ENCODE peak calls at places on chromosomes 13 and 19, in seven cellular contexts. F is lower leg skin, Y is lower lobe of right lung, R is endothelial cell, W is progenitor cell of endocrine pancreas, T is cardiac muscle cell, M is thoracic aorta. C is an unnamed sample.

GRCh38 chr19:2254052-2254872 is 2.0 kb downstream of the JSRP1 start:
- DNase-seq in F (no peak), Y (no peak), R (peak), W (peak), T (peak), M (no peak), C (no peak)

GRCh38 chr19:46902402-46902766 is 41.6 kb downstream of the ARHGAP35 start:
- DNase-seq in F (peak), Y (no peak), R (no peak), W (no peak), T (no peak), M (no peak), C (peak)

GRCh38 chr13:52158629-52159158 is 703 bp downstream of the NEK3 start:
- DNase-seq in F (peak), Y (peak), R (no peak), W (no peak), T (peak), M (no peak), C (peak)

GRCh38 chr13:99431927-99432636 is 69.2 kb upstream of the TM9SF2 start:
- DNase-seq in F (no peak), Y (no peak), R (no peak), W (no peak), T (no peak), M (no peak), C (no peak)

GRCh38 chr19:40104754-40105153 is 14.0 kb upstream of the ZNF780A start:
- DNase-seq in F (no peak), Y (no peak), R (no peak), W (no peak), T (no peak), M (no peak), C (no peak)

GRCh38 chr13:45584816-45585215 is 30.7 kb downstream of the ERICH6B start:
- DNase-seq in F (no peak), Y (no peak), R (peak), W (no peak), T (no peak), M (no peak), C (no peak)

GRCh38 chr13:42991892-42992584 is at the start of gene EPSTI1:
- DNase-seq in F (peak), Y (peak), R (peak), W (peak), T (peak), M (peak), C (peak)

GRCh38 chr13:44292545-44292944 is 81.1 kb upstream of the SERP2 start:
- DNase-seq in F (no peak), Y (no peak), R (no peak), W (no peak), T (no peak), M (no peak), C (no peak)

GRCh38 chr19:48135411-48135810 is 24.8 kb upstream of the PLA2G4C start:
- DNase-seq in F (no peak), Y (no peak), R (no peak), W (no peak), T (no peak), M (no peak), C (peak)

GRCh38 chr19:18320865-18321728 is 1.8 kb downstream of the LSM4 start:
- DNase-seq in F (no peak), Y (peak), R (peak), W (no peak), T (no peak), M (no peak), C (no peak)

GRCh38 chr19:18674616-18675015 is 8.9 kb upstream of the CRTC1 start:
- DNase-seq in F (no peak), Y (no peak), R (no peak), W (no peak), T (no peak), M (no peak), C (no peak)

GRCh38 chr13:77460195-77460594 is 75.3 kb upstream of the SCEL start:
- DNase-seq in F (peak), Y (peak), R (no peak), W (no peak), T (peak), M (no peak), C (no peak)

GRCh38 chr13:39282400-39282972 is 244.2 kb downstream of the NHLRC3 start:
- DNase-seq in F (no peak), Y (no peak), R (no peak), W (no peak), T (no peak), M (no peak), C (no peak)

GRCh38 chr13:47337781-47338507 is 441.1 kb upstream of the HTR2A start:
- DNase-seq in F (no peak), Y (no peak), R (no peak), W (no peak), T (peak), M (no peak), C (no peak)

GRCh38 chr13:76019421-76020044 is 383.4 kb downstream of the LMO7 start:
- DNase-seq in F (no peak), Y (peak), R (peak), W (peak), T (no peak), M (no peak), C (no peak)

GRCh38 chr19:16938211-16938610 is 49.4 kb downstream of the F2RL3 start:
- DNase-seq in F (no peak), Y (no peak), R (no peak), W (no peak), T (no peak), M (no peak), C (no peak)

GRCh38 chr19:36136975-36137686 is 2.7 kb upstream of the CAPNS1 start:
- DNase-seq in F (peak), Y (peak), R (no peak), W (no peak), T (peak), M (peak), C (peak)

GRCh38 chr13:31208554-31209122 is 8.9 kb downstream of the B3GLCT start:
- DNase-seq in F (no peak), Y (no peak), R (no peak), W (no peak), T (no peak), M (no peak), C (no peak)

GRCh38 chr13:60690607-60691006 is 293.6 kb downstream of the TDRD3 start:
- DNase-seq in F (no peak), Y (no peak), R (no peak), W (no peak), T (no peak), M (no peak), C (no peak)

GRCh38 chr13:71327266-71327665 is 539.7 kb downstream of the DACH1 start:
- DNase-seq in F (no peak), Y (no peak), R (no peak), W (no peak), T (no peak), M (no peak), C (no peak)

GRCh38 chr19:2443116-2443784 is 13.5 kb downstream of the LMNB2 start:
- DNase-seq in F (no peak), Y (no peak), R (no peak), W (no peak), T (no peak), M (no peak), C (no peak)

GRCh38 chr19:49997709-49998108 is 27.5 kb downstream of the VRK3 start:
- DNase-seq in F (no peak), Y (no peak), R (peak), W (no peak), T (peak), M (no peak), C (peak)

GRCh38 chr19:11558881-11559828 is at the start of gene ELOF1:
- DNase-seq in F (peak), Y (peak), R (peak), W (peak), T (peak), M (peak), C (peak)

GRCh38 chr13:29465741-29466293 is 129.7 kb downstream of the SLC7A1 start:
- DNase-seq in F (no peak), Y (no peak), R (no peak), W (no peak), T (peak), M (no peak), C (peak)

GRCh38 chr13:100887729-100888151 is 213.1 kb upstream of the TMTC4 start:
- DNase-seq in F (no peak), Y (no peak), R (no peak), W (no peak), T (peak), M (no peak), C (no peak)

GRCh38 chr13:102650444-102650843 is 44.4 kb downstream of the METTL21C start:
- DNase-seq in F (no peak), Y (no peak), R (no peak), W (no peak), T (no peak), M (no peak), C (no peak)

GRCh38 chr13:81888855-81889254 is 1547.9 kb upstream of the SPRY2 start:
- DNase-seq in F (no peak), Y (no peak), R (no peak), W (no peak), T (no peak), M (no peak), C (no peak)

GRCh38 chr19:48726573-48726972 is 7.0 kb upstream of the MAMSTR start:
- DNase-seq in F (no peak), Y (no peak), R (no peak), W (no peak), T (no peak), M (no peak), C (no peak)

GRCh38 chr19:11446652-11447301 is 11.3 kb downstream of the PRKCSH start:
- DNase-seq in F (no peak), Y (no peak), R (peak), W (peak), T (peak), M (no peak), C (peak)

GRCh38 chr13:106499905-106500304 is 35.6 kb downstream of the EFNB2 start:
- DNase-seq in F (no peak), Y (no peak), R (no peak), W (no peak), T (peak), M (no peak), C (no peak)

GRCh38 chr13:78826936-78827335 is 168.0 kb upstream of the OBI1 start:
- DNase-seq in F (no peak), Y (no peak), R (no peak), W (no peak), T (no peak), M (no peak), C (no peak)
- TF ChIP-seq CTCF in F (no peak), Y (no peak), R (no peak), W (no peak), T (no peak), M (no peak), C (no peak)

GRCh38 chr19:56253737-56254136 is 18.8 kb upstream of the EDDM13 start:
- DNase-seq in F (no peak), Y (no peak), R (no peak), W (no peak), T (peak), M (no peak), C (peak)
- TF ChIP-seq CTCF in F (no peak), Y (peak), R (no peak), W (no peak), T (peak), M (no peak), C (peak)

GRCh38 chr19:38290631-38291147 is 13.4 kb upstream of the C19orf33 start:
- DNase-seq in F (peak), Y (peak), R (no peak), W (no peak), T (peak), M (no peak), C (peak)

GRCh38 chr19:38289955-38290354 is 14.1 kb upstream of the C19orf33 start:
- DNase-seq in F (no peak), Y (no peak), R (no peak), W (no peak), T (no peak), M (no peak), C (no peak)

GRCh38 chr19:38294090-38294489 is 10.0 kb upstream of the C19orf33 start:
- DNase-seq in F (no peak), Y (no peak), R (no peak), W (no peak), T (no peak), M (no peak), C (no peak)

GRCh38 chr19:38293281-38293680 is 10.8 kb upstream of the C19orf33 start:
- DNase-seq in F (no peak), Y (no peak), R (no peak), W (no peak), T (no peak), M (no peak), C (no peak)

GRCh38 chr19:38291855-38292254 is 12.2 kb upstream of the C19orf33 start:
- DNase-seq in F (no peak), Y (no peak), R (no peak), W (no peak), T (no peak), M (no peak), C (no peak)
- TF ChIP-seq CTCF in F (no peak), Y (no peak), R (no peak), W (no peak), T (no peak), M (no peak), C (no peak)

DNA sequence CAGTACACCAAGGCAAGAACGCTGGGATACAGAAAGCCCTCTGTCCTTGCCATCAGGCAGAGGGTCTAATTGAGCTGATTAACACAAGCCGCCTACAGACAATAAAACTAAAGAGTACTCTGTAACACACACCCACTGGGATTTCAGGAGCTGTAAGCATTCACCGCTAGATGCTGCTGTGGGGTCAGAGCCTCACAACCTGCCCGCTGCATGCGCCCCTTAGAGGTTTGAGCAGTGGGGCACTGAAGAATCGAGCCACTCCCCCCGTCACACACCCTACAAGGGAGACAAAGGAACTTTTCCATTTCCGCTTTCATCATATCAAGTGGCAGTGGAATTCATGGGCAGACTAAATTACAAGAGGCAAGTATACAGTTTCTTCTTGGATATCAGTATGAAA is 1080.6 kb downstream of the PCDH17 start:
- DNase-seq in F (no peak), Y (no peak), R (no peak), W (no peak), T (no peak), M (no peak), C (no peak)
- TF ChIP-seq CTCF in F (no peak), Y (no peak), R (no peak), W (no peak), T (no peak), M (no peak), C (no peak)

DNA sequence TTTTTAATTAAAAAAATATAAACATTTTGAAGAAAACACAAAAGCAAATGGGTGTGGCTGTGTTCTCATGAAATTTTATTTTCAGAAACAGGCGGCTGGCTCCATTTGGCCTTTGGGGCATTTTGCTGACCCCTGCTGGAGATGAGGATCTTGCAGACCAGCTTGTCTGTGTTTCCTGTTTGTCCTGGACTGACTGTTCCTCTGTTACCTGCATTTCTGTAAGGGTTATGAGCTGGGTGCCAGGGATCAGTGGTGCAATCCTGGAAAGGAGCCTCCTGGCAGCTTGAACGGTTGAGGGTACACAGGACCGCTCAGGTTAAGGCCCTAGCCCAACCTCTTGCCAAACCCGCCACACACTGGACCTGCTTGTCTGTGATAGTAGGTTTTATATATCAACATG is 49.9 kb downstream of the ZNF787 start:
- DNase-seq in F (no peak), Y (no peak), R (peak), W (no peak), T (no peak), M (no peak), C (peak)
- TF ChIP-seq CTCF in F (no peak), Y (no peak), R (peak), W (peak), T (peak), M (no peak), C (peak)

C was measured in Calu3.